ENCODE peak calls at places on chromosome X, in six cellular contexts. One of them, this sample, is unnamed. For H3K36me3, the result is how much of the 10 kb centered on the place peaks cover.

GRCh38 chrX:15952212-15952611 is 97.6 kb upstream of the AP1S2 start:
- DNase-seq in OCI-LY7: no peak
- DNase-seq in breast epithelium: no peak
- DNase-seq in brain microvascular endothelial cell: no peak
- DNase-seq in mesenchymal stem cell: no peak
- DNase-seq in HCT116: no peak
- DNase-seq in this sample: no peak

GRCh38 chrX:130770615-130771014 is 132.4 kb downstream of the ENOX2 start:
- DNase-seq in HCT116: peak
- DNase-seq in breast epithelium: no peak
- DNase-seq in brain microvascular endothelial cell: peak
- DNase-seq in mesenchymal stem cell: peak
- DNase-seq in OCI-LY7: no peak
- DNase-seq in this sample: no peak

GRCh38 chrX:141936080-141936479 is 32.4 kb downstream of the MAGEC1 start:
- DNase-seq in breast epithelium: no peak
- DNase-seq in mesenchymal stem cell: no peak
- DNase-seq in HCT116: no peak
- DNase-seq in brain microvascular endothelial cell: no peak
- DNase-seq in OCI-LY7: no peak
- DNase-seq in this sample: no peak

GRCh38 chrX:40773809-40774208 is 38.5 kb upstream of the MED14 start:
- DNase-seq in breast epithelium: no peak
- DNase-seq in HCT116: peak
- DNase-seq in OCI-LY7: no peak
- DNase-seq in mesenchymal stem cell: peak
- DNase-seq in brain microvascular endothelial cell: peak
- DNase-seq in this sample: no peak

GRCh38 chrX:103565197-103565596 is 20.1 kb upstream of the TCEAL4 start:
- DNase-seq in brain microvascular endothelial cell: no peak
- DNase-seq in HCT116: no peak
- DNase-seq in breast epithelium: no peak
- DNase-seq in OCI-LY7: no peak
- DNase-seq in mesenchymal stem cell: no peak
- DNase-seq in this sample: no peak

GRCh38 chrX:101550362-101550761 is at the start of gene ARMCX1:
- DNase-seq in brain microvascular endothelial cell: peak
- DNase-seq in breast epithelium: peak
- DNase-seq in OCI-LY7: no peak
- DNase-seq in mesenchymal stem cell: peak
- DNase-seq in HCT116: no peak
- DNase-seq in this sample: peak

GRCh38 chrX:40099046-40099968 is 1.5 kb upstream of the BCOR start:
- DNase-seq in mesenchymal stem cell: peak
- DNase-seq in brain microvascular endothelial cell: no peak
- DNase-seq in breast epithelium: no peak
- DNase-seq in OCI-LY7: peak
- DNase-seq in HCT116: no peak
- DNase-seq in this sample: no peak

GRCh38 chrX:108216862-108217571 is 125.4 kb downstream of the ATG4A start:
- DNase-seq in mesenchymal stem cell: peak
- DNase-seq in breast epithelium: no peak
- DNase-seq in OCI-LY7: no peak
- DNase-seq in HCT116: no peak
- DNase-seq in brain microvascular endothelial cell: peak
- DNase-seq in this sample: no peak

DNA sequence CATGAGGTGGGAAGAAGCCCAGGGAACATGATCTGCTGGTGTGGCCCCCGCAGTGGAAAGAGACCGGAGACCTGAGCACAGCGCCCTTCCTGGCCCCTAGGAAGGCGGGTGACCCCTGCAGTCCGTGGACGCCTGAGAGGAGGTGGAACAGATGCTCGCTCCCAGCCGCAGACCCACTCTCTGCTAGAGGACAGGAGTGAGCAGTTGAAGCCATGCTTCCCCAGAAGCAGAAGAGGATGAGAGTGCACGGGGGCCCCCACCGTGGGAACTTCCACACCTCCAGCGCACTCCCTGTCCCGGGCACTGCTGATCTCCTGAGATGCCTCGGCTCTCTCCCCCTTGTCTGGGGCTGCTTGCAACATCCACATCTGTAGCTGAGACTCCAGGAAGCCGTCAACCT is 62.2 kb downstream of the GPR143 start:
- DNase-seq in HCT116: no peak
- DNase-seq in OCI-LY7: no peak
- DNase-seq in brain microvascular endothelial cell: no peak
- DNase-seq in breast epithelium: no peak
- DNase-seq in mesenchymal stem cell: no peak
- DNase-seq in this sample: no peak
- H3K36me3 ChIP-seq in HCT116: under half
- H3K36me3 ChIP-seq in OCI-LY7: under half
- H3K36me3 ChIP-seq in brain microvascular endothelial cell: under half
- H3K36me3 ChIP-seq in breast epithelium: under half
- H3K36me3 ChIP-seq in mesenchymal stem cell: half or more
- H3K36me3 ChIP-seq in this sample: under half

GRCh38 chrX:118520206-118520857 is 24.7 kb downstream of the DOCK11 start:
- DNase-seq in mesenchymal stem cell: peak
- DNase-seq in brain microvascular endothelial cell: peak
- DNase-seq in OCI-LY7: no peak
- DNase-seq in breast epithelium: no peak
- DNase-seq in HCT116: no peak
- DNase-seq in this sample: no peak
- H3K27ac ChIP-seq in mesenchymal stem cell: no peak
- H3K27ac ChIP-seq in brain microvascular endothelial cell: peak
- H3K27ac ChIP-seq in OCI-LY7: no peak
- H3K27ac ChIP-seq in breast epithelium: peak
- H3K27ac ChIP-seq in HCT116: no peak
- H3K27ac ChIP-seq in this sample: no peak

DNA sequence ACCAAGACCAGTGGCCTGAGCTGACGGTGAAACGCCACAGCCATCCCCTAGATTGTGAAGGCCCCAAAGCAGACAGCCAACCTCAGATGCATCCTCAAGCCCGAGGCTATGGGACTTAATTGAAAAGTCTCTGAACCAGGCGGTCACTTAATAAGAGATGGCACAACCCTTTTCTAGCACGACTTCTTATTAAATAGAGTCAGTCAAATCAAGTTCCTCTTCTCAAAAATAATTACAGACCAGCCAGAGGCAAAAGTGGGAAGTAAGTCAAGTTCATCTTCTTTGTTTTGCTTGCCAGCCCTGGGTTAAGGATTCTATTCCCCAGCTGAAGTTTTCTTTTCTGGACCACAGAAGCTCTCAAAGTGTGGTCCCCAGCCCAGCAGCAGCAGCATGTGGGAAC is 9.7 kb upstream of the SH3KBP1 start:
- DNase-seq in brain microvascular endothelial cell: no peak
- DNase-seq in mesenchymal stem cell: no peak
- DNase-seq in HCT116: no peak
- DNase-seq in breast epithelium: no peak
- DNase-seq in OCI-LY7: no peak
- DNase-seq in this sample: no peak
- H3K36me3 ChIP-seq in brain microvascular endothelial cell: under half
- H3K36me3 ChIP-seq in mesenchymal stem cell: under half
- H3K36me3 ChIP-seq in HCT116: under half
- H3K36me3 ChIP-seq in breast epithelium: under half
- H3K36me3 ChIP-seq in OCI-LY7: under half
- H3K36me3 ChIP-seq in this sample: under half

GRCh38 chrX:136759968-136760367 is 20.8 kb downstream of the ARHGEF6 start:
- DNase-seq in OCI-LY7: peak
- DNase-seq in HCT116: no peak
- DNase-seq in brain microvascular endothelial cell: no peak
- DNase-seq in mesenchymal stem cell: no peak
- DNase-seq in breast epithelium: no peak
- DNase-seq in this sample: no peak
- H3K27ac ChIP-seq in OCI-LY7: peak
- H3K27ac ChIP-seq in HCT116: no peak
- H3K27ac ChIP-seq in brain microvascular endothelial cell: no peak
- H3K27ac ChIP-seq in mesenchymal stem cell: no peak
- H3K27ac ChIP-seq in breast epithelium: peak
- H3K27ac ChIP-seq in this sample: peak